ENCODE peak calls at places on chromosomes 3 and 15, in nine cellular contexts. One of them, this sample, is unnamed.

GRCh38 chr3:87246662-87247061 is 19.6 kb downstream of the CHMP2B start:
- DNase-seq in NCI-H1105 treated with DMSO at 0.1 percent for 48 hours: no peak
- DNase-seq in RPMI7951: no peak
- DNase-seq in NCI-H345: no peak
- DNase-seq in NCI-H1092 treated with DMSO at 0.1 percent for 48 hours: no peak
- DNase-seq in activated T-cell treated with anti-CD3 and anti-CD28 coated beads, Interleukin-2, amount 50 U/mL, for 72 hours: no peak
- DNase-seq in suprapubic skin: no peak
- DNase-seq in GM04503: no peak
- DNase-seq in anterior cingulate cortex: no peak
- DNase-seq in this sample: no peak

GRCh38 chr3:187291001-187291511 is 481 bp downstream of the MASP1 start:
- DNase-seq in NCI-H345: no peak
- DNase-seq in anterior cingulate cortex: no peak
- DNase-seq in suprapubic skin: no peak
- DNase-seq in RPMI7951: peak; percentile 2
- DNase-seq in NCI-H1105 treated with DMSO at 0.1 percent for 48 hours: no peak
- DNase-seq in GM04503: peak; percentile 53
- DNase-seq in activated T-cell treated with anti-CD3 and anti-CD28 coated beads, Interleukin-2, amount 50 U/mL, for 72 hours: no peak
- DNase-seq in NCI-H1092 treated with DMSO at 0.1 percent for 48 hours: no peak
- DNase-seq in this sample: no peak

GRCh38 chr3:46087871-46088270 is 60.6 kb upstream of the XCR1 start:
- DNase-seq in NCI-H1105 treated with DMSO at 0.1 percent for 48 hours: no peak
- DNase-seq in NCI-H1092 treated with DMSO at 0.1 percent for 48 hours: peak; percentile 1
- DNase-seq in NCI-H345: no peak
- DNase-seq in GM04503: no peak
- DNase-seq in suprapubic skin: no peak
- DNase-seq in anterior cingulate cortex: no peak
- DNase-seq in activated T-cell treated with anti-CD3 and anti-CD28 coated beads, Interleukin-2, amount 50 U/mL, for 72 hours: no peak
- DNase-seq in RPMI7951: peak; percentile 74
- DNase-seq in this sample: peak; percentile 78

GRCh38 chr15:58392611-58393161 is 39.1 kb upstream of the LIPC start:
- DNase-seq in anterior cingulate cortex: no peak
- DNase-seq in GM04503: no peak
- DNase-seq in activated T-cell treated with anti-CD3 and anti-CD28 coated beads, Interleukin-2, amount 50 U/mL, for 72 hours: no peak
- DNase-seq in NCI-H1105 treated with DMSO at 0.1 percent for 48 hours: no peak
- DNase-seq in NCI-H1092 treated with DMSO at 0.1 percent for 48 hours: no peak
- DNase-seq in NCI-H345: no peak
- DNase-seq in RPMI7951: no peak
- DNase-seq in suprapubic skin: no peak
- DNase-seq in this sample: no peak

GRCh38 chr3:29099296-29099695 is 181.6 kb upstream of the RBMS3 start:
- DNase-seq in GM04503: no peak
- DNase-seq in RPMI7951: peak; percentile 18
- DNase-seq in anterior cingulate cortex: no peak
- DNase-seq in NCI-H1105 treated with DMSO at 0.1 percent for 48 hours: no peak
- DNase-seq in suprapubic skin: no peak
- DNase-seq in NCI-H1092 treated with DMSO at 0.1 percent for 48 hours: peak; percentile 1
- DNase-seq in NCI-H345: peak; percentile 67
- DNase-seq in activated T-cell treated with anti-CD3 and anti-CD28 coated beads, Interleukin-2, amount 50 U/mL, for 72 hours: no peak
- DNase-seq in this sample: no peak

GRCh38 chr3:1087066-1087555 is 5.7 kb upstream of the CNTN6 start:
- DNase-seq in NCI-H1092 treated with DMSO at 0.1 percent for 48 hours: peak; percentile 58
- DNase-seq in NCI-H345: peak; percentile 7
- DNase-seq in activated T-cell treated with anti-CD3 and anti-CD28 coated beads, Interleukin-2, amount 50 U/mL, for 72 hours: no peak
- DNase-seq in GM04503: peak; percentile 54
- DNase-seq in NCI-H1105 treated with DMSO at 0.1 percent for 48 hours: peak; percentile 47
- DNase-seq in RPMI7951: peak; percentile 2
- DNase-seq in suprapubic skin: peak; percentile 56
- DNase-seq in anterior cingulate cortex: no peak
- DNase-seq in this sample: no peak

GRCh38 chr3:111610612-111611054 is 15.5 kb upstream of the ZBED2 start:
- DNase-seq in activated T-cell treated with anti-CD3 and anti-CD28 coated beads, Interleukin-2, amount 50 U/mL, for 72 hours: peak; percentile 58
- DNase-seq in suprapubic skin: no peak
- DNase-seq in NCI-H1105 treated with DMSO at 0.1 percent for 48 hours: peak; percentile 17
- DNase-seq in NCI-H1092 treated with DMSO at 0.1 percent for 48 hours: no peak
- DNase-seq in RPMI7951: peak; percentile 42
- DNase-seq in anterior cingulate cortex: no peak
- DNase-seq in NCI-H345: no peak
- DNase-seq in GM04503: no peak
- DNase-seq in this sample: no peak

GRCh38 chr3:159322322-159322939 is 520.6 kb downstream of the MFSD1 start:
- DNase-seq in NCI-H1092 treated with DMSO at 0.1 percent for 48 hours: no peak
- DNase-seq in RPMI7951: peak; percentile 39
- DNase-seq in activated T-cell treated with anti-CD3 and anti-CD28 coated beads, Interleukin-2, amount 50 U/mL, for 72 hours: peak; percentile 26
- DNase-seq in suprapubic skin: no peak
- DNase-seq in NCI-H345: no peak
- DNase-seq in NCI-H1105 treated with DMSO at 0.1 percent for 48 hours: no peak
- DNase-seq in GM04503: no peak
- DNase-seq in anterior cingulate cortex: peak; percentile 6
- DNase-seq in this sample: peak; percentile 83

GRCh38 chr3:126926684-126927404 is 56.1 kb upstream of the PLXNA1 start:
- DNase-seq in activated T-cell treated with anti-CD3 and anti-CD28 coated beads, Interleukin-2, amount 50 U/mL, for 72 hours: no peak
- DNase-seq in anterior cingulate cortex: no peak
- DNase-seq in NCI-H1092 treated with DMSO at 0.1 percent for 48 hours: no peak
- DNase-seq in NCI-H345: no peak
- DNase-seq in GM04503: peak; percentile 60
- DNase-seq in RPMI7951: peak; percentile 95
- DNase-seq in NCI-H1105 treated with DMSO at 0.1 percent for 48 hours: no peak
- DNase-seq in suprapubic skin: no peak
- DNase-seq in this sample: no peak

This sample was measured in posterior cingulate gyrus.